ENCODE peak calls at places on chromosomes 4 and X, in five cellular contexts. One of them, this sample, is unnamed. For H3K4me1, the result is how much of the 10 kb centered on the place peaks cover.

GRCh38 chr4:96241819-96242218 is 401.9 kb downstream of the PDHA2 start:
- DNase-seq in Peyer's patch: no peak
- DNase-seq in suprapubic skin: no peak
- DNase-seq in heart right ventricle: no peak
- DNase-seq in cardiac muscle cell: no peak
- DNase-seq in this sample: no peak

GRCh38 chr4:154032914-154033313 is 244.0 kb upstream of the SFRP2 start:
- DNase-seq in Peyer's patch: no peak
- DNase-seq in suprapubic skin: no peak
- DNase-seq in heart right ventricle: no peak
- DNase-seq in cardiac muscle cell: no peak
- DNase-seq in this sample: no peak

GRCh38 chr4:27886075-27886474 is 1025.4 kb downstream of the STIM2 start:
- DNase-seq in Peyer's patch: no peak
- DNase-seq in suprapubic skin: no peak
- DNase-seq in heart right ventricle: no peak
- DNase-seq in cardiac muscle cell: peak
- DNase-seq in this sample: no peak

GRCh38 chrX:153643431-153644351 is 3.3 kb upstream of the DUSP9 start:
- DNase-seq in Peyer's patch: peak
- DNase-seq in suprapubic skin: no peak
- DNase-seq in heart right ventricle: no peak
- DNase-seq in cardiac muscle cell: no peak
- DNase-seq in this sample: peak

GRCh38 chrX:28552882-28553829 is 34.1 kb upstream of the IL1RAPL1 start:
- DNase-seq in Peyer's patch: no peak
- DNase-seq in suprapubic skin: no peak
- DNase-seq in heart right ventricle: no peak
- DNase-seq in cardiac muscle cell: no peak
- DNase-seq in this sample: no peak

GRCh38 chrX:22276781-22277180 is 4.1 kb downstream of the CBLL2 start:
- DNase-seq in Peyer's patch: no peak
- DNase-seq in suprapubic skin: no peak
- DNase-seq in heart right ventricle: no peak
- DNase-seq in cardiac muscle cell: no peak
- DNase-seq in this sample: no peak

GRCh38 chr4:39609454-39609911 is 29.2 kb downstream of the SMIM14 start:
- DNase-seq in Peyer's patch: no peak
- DNase-seq in suprapubic skin: no peak
- DNase-seq in heart right ventricle: no peak
- DNase-seq in cardiac muscle cell: no peak
- DNase-seq in this sample: no peak

GRCh38 chr4:92047209-92047877 is 256.4 kb upstream of the GRID2 start:
- DNase-seq in Peyer's patch: no peak
- DNase-seq in suprapubic skin: no peak
- DNase-seq in heart right ventricle: no peak
- DNase-seq in cardiac muscle cell: peak
- DNase-seq in this sample: no peak

GRCh38 chr4:150986085-150986484 is 29.0 kb downstream of the LRBA start:
- DNase-seq in Peyer's patch: no peak
- DNase-seq in suprapubic skin: no peak
- DNase-seq in heart right ventricle: no peak
- DNase-seq in cardiac muscle cell: no peak
- DNase-seq in this sample: no peak

DNA sequence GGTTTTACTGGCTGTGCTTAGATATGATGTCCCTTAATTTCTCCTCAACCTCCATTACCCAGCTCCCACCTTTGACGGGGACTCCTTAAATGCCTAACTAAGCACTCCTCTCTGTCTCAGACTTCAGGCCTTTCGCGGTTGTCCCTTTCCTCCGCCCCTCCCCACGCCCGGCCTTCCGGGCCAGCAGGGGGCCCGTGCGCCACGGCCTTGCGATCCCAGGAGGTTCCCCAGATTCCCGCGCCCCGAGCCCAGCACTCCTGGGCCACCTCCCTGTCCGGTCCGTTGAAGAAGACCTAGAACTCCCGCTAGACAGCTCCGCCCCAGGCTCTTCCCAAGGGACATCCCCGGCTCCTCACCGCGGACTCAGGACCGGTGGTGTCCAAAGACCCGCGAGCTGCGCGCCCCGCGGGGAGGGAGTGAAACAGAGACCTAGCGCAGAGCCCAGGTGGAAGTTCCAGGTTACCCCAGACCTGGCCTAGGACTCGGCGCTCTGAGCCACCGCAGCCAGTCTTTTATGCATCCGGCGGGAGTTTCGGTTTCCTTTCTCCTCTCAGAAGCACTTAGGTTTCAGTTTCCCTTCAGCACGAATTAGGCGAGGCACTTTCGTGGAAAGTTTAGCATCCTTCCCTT is at the start of gene DDX60:
- DNase-seq in Peyer's patch: peak
- DNase-seq in suprapubic skin: peak
- DNase-seq in heart right ventricle: peak
- DNase-seq in cardiac muscle cell: peak
- DNase-seq in this sample: peak
- TF ChIP-seq CTCF in Peyer's patch: peak
- TF ChIP-seq CTCF in suprapubic skin: peak
- TF ChIP-seq CTCF in heart right ventricle: peak
- TF ChIP-seq CTCF in cardiac muscle cell: peak
- TF ChIP-seq CTCF in this sample: peak

GRCh38 chr4:175674219-175674618 is 137.8 kb downstream of the GPM6A start:
- DNase-seq in Peyer's patch: no peak
- DNase-seq in suprapubic skin: no peak
- DNase-seq in heart right ventricle: no peak
- DNase-seq in cardiac muscle cell: no peak
- DNase-seq in this sample: no peak

GRCh38 chr4:175671491-175671934 is 140.6 kb downstream of the GPM6A start:
- DNase-seq in Peyer's patch: no peak
- DNase-seq in suprapubic skin: no peak
- DNase-seq in heart right ventricle: no peak
- DNase-seq in cardiac muscle cell: no peak
- DNase-seq in this sample: no peak
- H3K4me1 ChIP-seq in Peyer's patch: under half
- H3K4me1 ChIP-seq in suprapubic skin: under half
- H3K4me1 ChIP-seq in heart right ventricle: under half
- H3K4me1 ChIP-seq in cardiac muscle cell: under half
- H3K4me1 ChIP-seq in this sample: under half

GRCh38 chr4:184448828-184449227 is 25.5 kb downstream of the IRF2 start:
- DNase-seq in Peyer's patch: peak
- DNase-seq in suprapubic skin: no peak
- DNase-seq in heart right ventricle: no peak
- DNase-seq in cardiac muscle cell: peak
- DNase-seq in this sample: no peak
- H3K4me3 ChIP-seq in Peyer's patch: peak
- H3K4me3 ChIP-seq in suprapubic skin: peak
- H3K4me3 ChIP-seq in heart right ventricle: peak
- H3K4me3 ChIP-seq in cardiac muscle cell: no peak
- H3K4me3 ChIP-seq in this sample: peak

GRCh38 chr4:112765317-112765989 is 128.5 kb downstream of the LARP7 start:
- DNase-seq in Peyer's patch: no peak
- DNase-seq in suprapubic skin: no peak
- DNase-seq in heart right ventricle: no peak
- DNase-seq in cardiac muscle cell: peak
- DNase-seq in this sample: no peak
- TF ChIP-seq CTCF in Peyer's patch: peak
- TF ChIP-seq CTCF in suprapubic skin: no peak
- TF ChIP-seq CTCF in heart right ventricle: peak
- TF ChIP-seq CTCF in cardiac muscle cell: peak
- TF ChIP-seq CTCF in this sample: peak

GRCh38 chr4:1043162-1043561 is 31.7 kb downstream of the FGFRL1 start:
- DNase-seq in Peyer's patch: no peak
- DNase-seq in suprapubic skin: no peak
- DNase-seq in heart right ventricle: no peak
- DNase-seq in cardiac muscle cell: no peak
- DNase-seq in this sample: no peak
- H3K4me1 ChIP-seq in Peyer's patch: under half
- H3K4me1 ChIP-seq in suprapubic skin: half or more
- H3K4me1 ChIP-seq in heart right ventricle: under half
- H3K4me1 ChIP-seq in cardiac muscle cell: under half
- H3K4me1 ChIP-seq in this sample: under half

GRCh38 chr4:24582235-24582863 is 2.0 kb downstream of the DHX15 start:
- DNase-seq in Peyer's patch: no peak
- DNase-seq in suprapubic skin: no peak
- DNase-seq in heart right ventricle: no peak
- DNase-seq in cardiac muscle cell: peak
- DNase-seq in this sample: no peak
- H3K4me3 ChIP-seq in Peyer's patch: peak
- H3K4me3 ChIP-seq in suprapubic skin: peak
- H3K4me3 ChIP-seq in heart right ventricle: peak
- H3K4me3 ChIP-seq in cardiac muscle cell: peak
- H3K4me3 ChIP-seq in this sample: peak

GRCh38 chrX:24148535-24149345 is 789 bp upstream of the ZFX start:
- DNase-seq in Peyer's patch: no peak
- DNase-seq in suprapubic skin: no peak
- DNase-seq in heart right ventricle: no peak
- DNase-seq in cardiac muscle cell: peak
- DNase-seq in this sample: no peak

GRCh38 chrX:24149346-24150050 is at the start of gene ZFX:
- DNase-seq in Peyer's patch: peak
- DNase-seq in suprapubic skin: no peak
- DNase-seq in heart right ventricle: peak
- DNase-seq in cardiac muscle cell: peak
- DNase-seq in this sample: peak

GRCh38 chrX:24148118-24148517 is 1.4 kb upstream of the ZFX start:
- DNase-seq in Peyer's patch: no peak
- DNase-seq in suprapubic skin: no peak
- DNase-seq in heart right ventricle: no peak
- DNase-seq in cardiac muscle cell: no peak
- DNase-seq in this sample: no peak

GRCh38 chrX:24151513-24151912 is 2.0 kb downstream of the ZFX start:
- DNase-seq in Peyer's patch: no peak
- DNase-seq in suprapubic skin: no peak
- DNase-seq in heart right ventricle: no peak
- DNase-seq in cardiac muscle cell: no peak
- DNase-seq in this sample: no peak

GRCh38 chrX:24150051-24150790 is 692 bp downstream of the ZFX start:
- DNase-seq in Peyer's patch: peak
- DNase-seq in suprapubic skin: peak
- DNase-seq in heart right ventricle: peak
- DNase-seq in cardiac muscle cell: peak
- DNase-seq in this sample: peak
- TF ChIP-seq CTCF in Peyer's patch: peak
- TF ChIP-seq CTCF in suprapubic skin: peak
- TF ChIP-seq CTCF in heart right ventricle: peak
- TF ChIP-seq CTCF in cardiac muscle cell: peak
- TF ChIP-seq CTCF in this sample: peak